ENCODE peak calls at places on chromosome 3, in nine cellular contexts. E, N, V, F, R, X, I, U and C are unnamed samples.

GRCh38 chr3:155079795-155080546 is at the start of gene MME:
- DNase-seq in E (no peak), N (peak), V (peak), F (no peak), R (no peak), X (peak), I (peak), U (peak), C (peak)

GRCh38 chr3:115074502-115074901 is 72.6 kb downstream of the ZBTB20 start:
- DNase-seq in E (no peak), N (no peak), V (no peak), F (no peak), R (no peak), X (no peak), I (no peak), U (no peak), C (no peak)

GRCh38 chr3:169813757-169814517 is 1.2 kb upstream of the LRRC34 start:
- DNase-seq in E (no peak), N (no peak), V (no peak), F (no peak), R (peak), X (peak), I (peak), U (no peak), C (no peak)

GRCh38 chr3:66497288-66497972 is 3.4 kb downstream of the LRIG1 start:
- DNase-seq in E (no peak), N (no peak), V (peak), F (no peak), R (no peak), X (no peak), I (no peak), U (no peak), C (no peak)

GRCh38 chr3:111735271-111735758 is 123.8 kb upstream of the PHLDB2 start:
- DNase-seq in E (no peak), N (no peak), V (no peak), F (no peak), R (no peak), X (no peak), I (no peak), U (no peak), C (no peak)

GRCh38 chr3:139122221-139122581 is 77.5 kb upstream of the PRR23C start:
- DNase-seq in E (no peak), N (no peak), V (no peak), F (no peak), R (no peak), X (no peak), I (peak), U (no peak), C (no peak)

GRCh38 chr3:52197499-52197841 is 490 bp upstream of the ALAS1 start:
- DNase-seq in E (no peak), N (no peak), V (no peak), F (no peak), R (no peak), X (no peak), I (no peak), U (no peak), C (no peak)

GRCh38 chr3:12759097-12759679 is at the start of gene TMEM40:
- DNase-seq in E (no peak), N (peak), V (peak), F (no peak), R (no peak), X (no peak), I (no peak), U (no peak), C (no peak)

GRCh38 chr3:65953881-65954733 is 84.6 kb downstream of the MAGI1 start:
- DNase-seq in E (no peak), N (peak), V (peak), F (no peak), R (peak), X (peak), I (no peak), U (peak), C (no peak)

GRCh38 chr3:178669758-178670157 is 133.5 kb downstream of the KCNMB2 start:
- DNase-seq in E (no peak), N (no peak), V (no peak), F (no peak), R (no peak), X (no peak), I (no peak), U (no peak), C (no peak)

GRCh38 chr3:111103807-111104206 is 32.2 kb downstream of the NECTIN3 start:
- DNase-seq in E (no peak), N (no peak), V (no peak), F (no peak), R (no peak), X (no peak), I (no peak), U (no peak), C (no peak)

GRCh38 chr3:129867506-129868124 is 25.9 kb downstream of the TMCC1 start:
- DNase-seq in E (no peak), N (no peak), V (no peak), F (no peak), R (no peak), X (no peak), I (no peak), U (no peak), C (no peak)

GRCh38 chr3:106728315-106728821 is 648.9 kb upstream of the CCDC54 start:
- DNase-seq in E (no peak), N (no peak), V (no peak), F (no peak), R (no peak), X (no peak), I (no peak), U (no peak), C (no peak)

GRCh38 chr3:141915766-141916165 is 39.3 kb downstream of the ATP1B3 start:
- DNase-seq in E (no peak), N (no peak), V (no peak), F (no peak), R (no peak), X (no peak), I (no peak), U (no peak), C (no peak)

GRCh38 chr3:38117748-38118420 is 19.0 kb downstream of the ACAA1 start:
- DNase-seq in E (peak), N (peak), V (peak), F (no peak), R (no peak), X (peak), I (peak), U (peak), C (peak)

GRCh38 chr3:73100734-73101550 is 39.5 kb downstream of the EBLN2 start:
- DNase-seq in E (peak), N (peak), V (peak), F (peak), R (peak), X (peak), I (peak), U (peak), C (peak)

GRCh38 chr3:46659285-46659684 is 34.2 kb downstream of the ALS2CL start:
- DNase-seq in E (peak), N (no peak), V (no peak), F (peak), R (no peak), X (no peak), I (no peak), U (no peak), C (no peak)

GRCh38 chr3:189340680-189341460 is 169.1 kb downstream of the TPRG1 start:
- DNase-seq in E (no peak), N (no peak), V (no peak), F (no peak), R (no peak), X (no peak), I (no peak), U (peak), C (no peak)

GRCh38 chr3:196287066-196287404 is 491 bp downstream of the PCYT1A start:
- DNase-seq in E (peak), N (no peak), V (no peak), F (no peak), R (no peak), X (peak), I (no peak), U (peak), C (peak)

GRCh38 chr3:18891641-18892040 is 256.7 kb upstream of the KCNH8 start:
- DNase-seq in E (no peak), N (no peak), V (no peak), F (no peak), R (no peak), X (no peak), I (no peak), U (no peak), C (no peak)

GRCh38 chr3:52318186-52318793 is 2.2 kb downstream of the DNAH1 start:
- DNase-seq in E (no peak), N (no peak), V (no peak), F (no peak), R (no peak), X (no peak), I (no peak), U (no peak), C (no peak)

GRCh38 chr3:61682671-61683408 is 121.5 kb downstream of the PTPRG start:
- DNase-seq in E (no peak), N (no peak), V (no peak), F (no peak), R (no peak), X (no peak), I (peak), U (no peak), C (no peak)

GRCh38 chr3:114308830-114309229 is 15.0 kb downstream of the TIGIT start:
- DNase-seq in E (no peak), N (no peak), V (no peak), F (no peak), R (no peak), X (no peak), I (no peak), U (no peak), C (no peak)

GRCh38 chr3:166444756-166445155 is 607.5 kb upstream of the BCHE start:
- DNase-seq in E (no peak), N (peak), V (peak), F (no peak), R (no peak), X (no peak), I (no peak), U (no peak), C (no peak)

GRCh38 chr3:195248281-195248680 is 22.7 kb downstream of the XXYLT1 start:
- DNase-seq in E (no peak), N (no peak), V (no peak), F (no peak), R (no peak), X (no peak), I (no peak), U (peak), C (no peak)

GRCh38 chr3:146142757-146143156 is 18.2 kb downstream of the PLOD2 start:
- DNase-seq in E (no peak), N (no peak), V (no peak), F (no peak), R (no peak), X (no peak), I (no peak), U (no peak), C (no peak)

GRCh38 chr3:126454026-126454425 is 21.7 kb downstream of the ZXDC start:
- DNase-seq in E (no peak), N (no peak), V (no peak), F (no peak), R (no peak), X (no peak), I (no peak), U (no peak), C (no peak)

GRCh38 chr3:102083971-102084370 is 234.7 kb downstream of the NFKBIZ start:
- DNase-seq in E (no peak), N (no peak), V (no peak), F (no peak), R (no peak), X (no peak), I (no peak), U (no peak), C (no peak)

GRCh38 chr3:108489776-108490175 is 20.6 kb downstream of the MYH15 start:
- DNase-seq in E (no peak), N (no peak), V (peak), F (no peak), R (no peak), X (no peak), I (peak), U (peak), C (no peak)

GRCh38 chr3:48405971-48406370 is 23.9 kb downstream of the PLXNB1 start:
- DNase-seq in E (peak), N (peak), V (no peak), F (no peak), R (no peak), X (no peak), I (no peak), U (no peak), C (no peak)

GRCh38 chr3:185943363-185944106 is 5.7 kb upstream of the TRA2B start:
- DNase-seq in E (peak), N (peak), V (peak), F (peak), R (peak), X (peak), I (peak), U (peak), C (peak)

GRCh38 chr3:161339517-161340500 is 31.5 kb downstream of the SPTSSB start:
- DNase-seq in E (no peak), N (no peak), V (no peak), F (no peak), R (no peak), X (no peak), I (no peak), U (no peak), C (no peak)

GRCh38 chr3:78900426-78900825 is 867.4 kb downstream of the ROBO1 start:
- DNase-seq in E (no peak), N (no peak), V (no peak), F (no peak), R (no peak), X (no peak), I (no peak), U (no peak), C (no peak)

GRCh38 chr3:42847731-42848130 is 27.9 kb downstream of the CYP8B1 start:
- DNase-seq in E (no peak), N (no peak), V (no peak), F (no peak), R (no peak), X (peak), I (no peak), U (no peak), C (no peak)

GRCh38 chr3:127556565-127556964 is 34.0 kb downstream of the TPRA1 start:
- DNase-seq in E (no peak), N (no peak), V (no peak), F (no peak), R (no peak), X (no peak), I (no peak), U (no peak), C (no peak)
- TF ChIP-seq CTCF in E (no peak), N (no peak), V (no peak), F (no peak), R (no peak), X (no peak), I (no peak), U (no peak), C (no peak)

GRCh38 chr3:151345854-151346253 is 16.5 kb upstream of the P2RY13 start:
- DNase-seq in E (no peak), N (peak), V (peak), F (no peak), R (no peak), X (no peak), I (peak), U (peak), C (no peak)
- H3K4me3 ChIP-seq in E (no peak), N (peak), V (no peak), F (no peak), R (no peak), X (no peak), I (peak), U (no peak), C (peak)

GRCh38 chr3:98589331-98589870 is 4.0 kb downstream of the CPOX start:
- DNase-seq in E (no peak), N (no peak), V (no peak), F (no peak), R (no peak), X (no peak), I (no peak), U (no peak), C (no peak)

GRCh38 chr3:98596087-98596486 is 2.7 kb upstream of the CPOX start:
- DNase-seq in E (no peak), N (no peak), V (no peak), F (no peak), R (no peak), X (no peak), I (no peak), U (no peak), C (no peak)

GRCh38 chr3:98594630-98594961 is 1.2 kb upstream of the CPOX start:
- DNase-seq in E (no peak), N (no peak), V (no peak), F (no peak), R (no peak), X (no peak), I (no peak), U (no peak), C (no peak)

GRCh38 chr3:98593046-98593936 is at the start of gene CPOX:
- DNase-seq in E (peak), N (peak), V (peak), F (peak), R (peak), X (peak), I (peak), U (peak), C (peak)

DNA sequence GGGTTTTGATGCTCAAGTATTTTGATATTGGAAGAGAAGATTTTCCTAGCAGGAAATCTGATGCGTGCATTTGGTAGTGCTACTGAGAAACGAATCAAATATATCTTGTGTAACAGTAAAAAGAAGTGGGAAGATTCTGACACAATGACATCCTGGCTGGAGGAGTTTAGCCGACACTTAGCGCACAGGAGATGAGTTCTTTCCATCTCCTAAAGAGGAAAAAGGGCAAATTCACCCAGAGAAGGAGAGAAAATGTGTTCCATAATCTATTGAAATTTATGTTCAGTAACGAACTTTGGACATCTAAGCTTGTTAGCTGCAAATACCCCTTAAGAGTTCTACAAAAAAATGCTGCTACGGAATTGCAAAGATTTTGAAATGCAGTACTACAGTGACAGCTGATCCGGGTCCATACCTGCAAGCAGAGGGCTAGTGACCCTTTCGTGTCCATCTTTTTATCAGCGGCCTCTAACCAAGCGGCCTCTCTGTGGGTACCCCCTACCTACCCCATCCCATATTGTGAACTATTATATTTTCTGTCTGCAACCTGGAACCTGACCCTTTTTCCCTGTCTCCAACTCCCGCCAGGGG is 971 bp downstream of the CPOX start:
- DNase-seq in E (no peak), N (no peak), V (no peak), F (no peak), R (no peak), X (no peak), I (no peak), U (no peak), C (no peak)
- TF ChIP-seq POLR2A in E (no peak), N (no peak), V (no peak), F (no peak), R (no peak), X (no peak), I (no peak), U (no peak), C (no peak)

GRCh38 chr3:44914936-44915335 is 40.5 kb downstream of the TGM4 start:
- DNase-seq in E (no peak), N (no peak), V (no peak), F (no peak), R (no peak), X (no peak), I (no peak), U (peak), C (no peak)
- TF ChIP-seq CTCF in E (no peak), N (no peak), V (peak), F (peak), R (no peak), X (no peak), I (no peak), U (no peak), C (peak)

DNA sequence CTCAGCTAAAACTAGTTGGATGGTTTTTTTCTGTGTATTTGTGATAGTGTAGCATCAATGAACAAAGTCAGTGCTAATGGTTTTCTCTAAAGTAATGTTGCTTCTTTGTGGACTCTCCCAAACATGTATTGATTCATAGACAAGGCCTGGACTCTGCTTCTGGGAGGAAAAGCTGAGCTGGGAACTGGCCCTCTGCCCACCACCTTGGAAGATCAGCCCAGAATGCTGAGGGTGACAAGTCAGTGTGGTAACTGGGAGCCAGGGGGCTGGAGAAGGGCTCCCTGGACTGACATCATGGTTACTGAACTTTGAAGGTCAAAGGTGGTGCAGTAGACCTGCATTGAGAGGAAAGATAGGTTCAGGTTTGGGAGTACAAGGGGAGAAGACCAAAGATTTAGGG is 3.0 kb downstream of the ARHGAP31 start:
- DNase-seq in E (no peak), N (no peak), V (no peak), F (no peak), R (peak), X (no peak), I (peak), U (no peak), C (no peak)
- H3K4me3 ChIP-seq in E (no peak), N (peak), V (no peak), F (peak), R (no peak), X (no peak), I (peak), U (no peak), C (peak)

GRCh38 chr3:9613349-9613748 is 36.0 kb upstream of the MTMR14 start:
- DNase-seq in E (no peak), N (no peak), V (no peak), F (no peak), R (no peak), X (no peak), I (no peak), U (no peak), C (no peak)

GRCh38 chr3:9615003-9615628 is 34.2 kb upstream of the MTMR14 start:
- DNase-seq in E (no peak), N (no peak), V (peak), F (no peak), R (no peak), X (no peak), I (no peak), U (no peak), C (no peak)

GRCh38 chr3:9622438-9622837 is 26.9 kb upstream of the MTMR14 start:
- DNase-seq in E (no peak), N (no peak), V (peak), F (no peak), R (no peak), X (no peak), I (no peak), U (no peak), C (no peak)

GRCh38 chr3:9619180-9619579 is 30.1 kb upstream of the MTMR14 start:
- DNase-seq in E (no peak), N (no peak), V (no peak), F (no peak), R (no peak), X (no peak), I (no peak), U (no peak), C (no peak)

GRCh38 chr3:9617736-9618135 is 31.6 kb upstream of the MTMR14 start:
- DNase-seq in E (no peak), N (no peak), V (no peak), F (no peak), R (no peak), X (no peak), I (no peak), U (no peak), C (no peak)
- TF ChIP-seq POLR2A in E (no peak), N (no peak), V (no peak), F (no peak), R (no peak), X (no peak), I (no peak), U (no peak), C (no peak)